ENCODE peak calls at places on chromosomes 12 and 14, in four cellular contexts. Y, O, T and B are unnamed samples.

GRCh38 chr12:57724936-57725740 is 13.4 kb downstream of the AGAP2 start:
- DNase-seq in O (no peak), Y (no peak), T (no peak), B (no peak)

GRCh38 chr12:90940872-90941499 is 14.0 kb downstream of the CCER1 start:
- DNase-seq in T (no peak), O (peak), Y (peak), B (peak)

GRCh38 chr12:82357845-82358199 is 365 bp downstream of the CCDC59 start:
- DNase-seq in Y (no peak), T (no peak), O (no peak), B (no peak)

GRCh38 chr12:24034160-24034559 is 84.7 kb upstream of the SOX5 start:
- DNase-seq in Y (no peak), O (peak), T (no peak), B (no peak)

GRCh38 chr14:75205586-75205985 is 29.2 kb upstream of the TMED10 start:
- DNase-seq in Y (no peak), O (peak), T (no peak), B (peak)

GRCh38 chr14:22370084-22370847 is 218.8 kb downstream of the DAD1 start:
- DNase-seq in Y (no peak), O (peak), T (no peak), B (no peak)

GRCh38 chr14:26841920-26842741 is 244.3 kb upstream of the NOVA1 start:
- DNase-seq in T (no peak), O (peak), Y (no peak), B (peak)

GRCh38 chr12:89469361-89469760 is 55.2 kb downstream of the GALNT4 start:
- DNase-seq in Y (no peak), T (no peak), O (peak), B (peak)

GRCh38 chr14:100159107-100159864 is at the start of gene DEGS2:
- DNase-seq in O (no peak), Y (no peak), T (peak), B (no peak)

GRCh38 chr12:30110970-30111586 is 327.3 kb upstream of the TMTC1 start:
- DNase-seq in Y (no peak), T (no peak), O (peak), B (peak)

GRCh38 chr12:1720494-1720893 is 29.6 kb downstream of the ADIPOR2 start:
- DNase-seq in Y (no peak), O (no peak), T (no peak), B (no peak)

GRCh38 chr12:120342567-120343537 is 15.3 kb upstream of the PLA2G1B start:
- DNase-seq in Y (no peak), O (no peak), T (no peak), B (no peak)

GRCh38 chr12:63064080-63064479 is 86.9 kb downstream of the AVPR1A start:
- DNase-seq in O (peak), T (no peak), Y (no peak), B (peak)

GRCh38 chr12:44873898-44874297 is 2.2 kb downstream of the NELL2 start:
- DNase-seq in Y (no peak), O (peak), T (no peak), B (peak)

GRCh38 chr14:103541944-103542544 is 13.0 kb downstream of the TRMT61A start:
- DNase-seq in T (no peak), Y (no peak), O (no peak), B (no peak)

GRCh38 chr14:81275995-81276698 is 55.4 kb upstream of the GTF2A1 start:
- DNase-seq in T (no peak), O (no peak), Y (no peak), B (no peak)

GRCh38 chr14:61547186-61548121 is 147.9 kb upstream of the HIF1A start:
- DNase-seq in T (no peak), O (peak), Y (no peak), B (peak)